ENCODE peak calls at places on chromosomes 16 and 17, in four cellular contexts. D is WTC11, R is ovary, V is fibroblast of lung. E is an unnamed sample.

GRCh38 chr17:75595919-75596310 is 8.3 kb downstream of the MYO15B start:
- DNase-seq in D (no peak), R (no peak), V (no peak), E (no peak)

GRCh38 chr16:88769617-88770458 is 15.2 kb downstream of the PIEZO1 start:
- DNase-seq in D (peak), R (no peak), V (no peak), E (peak)

GRCh38 chr17:72244494-72244893 is 123.7 kb downstream of the SOX9 start:
- DNase-seq in D (no peak), R (no peak), V (peak), E (no peak)

GRCh38 chr17:10744509-10745000 is 14.7 kb upstream of the TMEM220 start:
- DNase-seq in D (no peak), R (no peak), V (no peak), E (no peak)

GRCh38 chr17:63517825-63518534 is 5.2 kb upstream of the KCNH6 start:
- DNase-seq in D (no peak), R (no peak), V (no peak), E (no peak)

GRCh38 chr16:12546918-12547607 is 256.6 kb downstream of the CPPED1 start:
- DNase-seq in D (no peak), R (no peak), V (no peak), E (peak)

GRCh38 chr16:19757762-19758595 is 39.9 kb downstream of the IQCK start:
- DNase-seq in D (no peak), R (no peak), V (peak), E (no peak)

GRCh38 chr17:2436516-2436915 is 35.7 kb upstream of the MNT start:
- DNase-seq in D (no peak), R (no peak), V (no peak), E (no peak)

GRCh38 chr17:74356640-74357465 is 4.8 kb downstream of the BTBD17 start:
- DNase-seq in D (peak), R (no peak), V (no peak), E (no peak)

GRCh38 chr16:50497592-50497991 is 50.6 kb upstream of the NKD1 start:
- DNase-seq in D (no peak), R (no peak), V (peak), E (no peak)

GRCh38 chr17:63486317-63487013 is 9.6 kb downstream of the ACE start:
- DNase-seq in D (no peak), R (no peak), V (no peak), E (no peak)

GRCh38 chr17:77395609-77396008 is 254.8 kb downstream of the SEC14L1 start:
- DNase-seq in D (no peak), R (no peak), V (no peak), E (no peak)

GRCh38 chr16:85988306-85988705 is 89.3 kb downstream of the IRF8 start:
- DNase-seq in D (no peak), R (no peak), V (no peak), E (peak)

GRCh38 chr17:7651097-7651958 is 602 bp downstream of the ATP1B2 start:
- DNase-seq in D (peak), R (peak), V (no peak), E (no peak)

GRCh38 chr16:56689171-56689570 is 6.9 kb downstream of the MT1X start:
- DNase-seq in D (no peak), R (no peak), V (no peak), E (no peak)

GRCh38 chr16:6131526-6132050 is 1034.0 kb upstream of the EEF2KMT start:
- DNase-seq in D (no peak), R (no peak), V (peak), E (no peak)

GRCh38 chr17:59406278-59406677 is 74.8 kb downstream of the YPEL2 start:
- DNase-seq in D (no peak), R (no peak), V (no peak), E (no peak)

GRCh38 chr17:49209061-49209571 is 1.3 kb downstream of the GNGT2 start:
- DNase-seq in D (no peak), R (no peak), V (no peak), E (no peak)

GRCh38 chr16:68097895-68098294 is 12.7 kb downstream of the NFATC3 start:
- DNase-seq in D (no peak), R (no peak), V (no peak), E (no peak)

GRCh38 chr16:20767577-20767976 is 3.8 kb downstream of the ACSM3 start:
- DNase-seq in D (no peak), R (no peak), V (no peak), E (no peak)

GRCh38 chr17:19753049-19753444 is 4.9 kb upstream of the ALDH3A1 start:
- DNase-seq in D (no peak), R (no peak), V (peak), E (no peak)

GRCh38 chr16:54862529-54862928 is 68.1 kb upstream of the IRX5 start:
- DNase-seq in D (no peak), R (no peak), V (no peak), E (no peak)

GRCh38 chr17:14092808-14093207 is 23.5 kb downstream of the COX10 start:
- DNase-seq in D (no peak), R (no peak), V (no peak), E (no peak)

GRCh38 chr16:75432828-75433731 is at the start of gene CFDP1:
- DNase-seq in D (peak), R (peak), V (peak), E (peak)
- TF ChIP-seq CTCF in D (no peak), R (no peak), V (no peak), E (no peak)

GRCh38 chr16:52578007-52578828 is 31.3 kb upstream of the TOX3 start:
- DNase-seq in D (no peak), R (no peak), V (no peak), E (no peak)

GRCh38 chr16:52578829-52579193 is 31.9 kb upstream of the TOX3 start:
- DNase-seq in D (no peak), R (no peak), V (no peak), E (no peak)

GRCh38 chr16:52580488-52580887 is 33.5 kb upstream of the TOX3 start:
- DNase-seq in D (no peak), R (no peak), V (no peak), E (no peak)

GRCh38 chr16:52584354-52584840 is 37.5 kb upstream of the TOX3 start:
- DNase-seq in D (no peak), R (no peak), V (no peak), E (no peak)

GRCh38 chr16:52581530-52581929 is 34.6 kb upstream of the TOX3 start:
- DNase-seq in D (no peak), R (no peak), V (no peak), E (no peak)
- TF ChIP-seq CTCF in D (no peak), R (no peak), V (no peak), E (no peak)

DNA sequence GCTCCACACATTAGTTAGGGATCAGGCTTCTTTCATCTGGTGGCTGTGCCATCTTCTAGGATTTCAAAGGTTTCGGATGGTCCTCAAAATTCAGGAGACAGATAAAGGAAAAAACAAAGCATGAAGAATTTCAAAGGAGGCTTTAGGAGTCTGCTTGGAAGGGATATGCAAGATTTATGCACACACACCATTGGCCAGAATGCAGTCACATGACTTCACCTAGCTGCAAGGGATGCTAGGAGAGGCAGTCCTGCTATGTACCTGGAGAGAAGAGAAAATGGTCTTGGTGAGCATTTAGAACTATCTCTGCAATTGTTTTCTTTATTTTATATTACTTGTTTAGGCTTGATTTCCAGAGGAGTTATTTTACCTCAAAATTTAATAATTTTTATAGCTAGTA is 174.6 kb downstream of the PCTP start:
- DNase-seq in D (no peak), R (no peak), V (no peak), E (no peak)
- TF ChIP-seq CTCF in D (no peak), R (no peak), V (no peak), E (no peak)

GRCh38 chr17:27293898-27294688 is at the start of gene WSB1:
- DNase-seq in D (peak), R (peak), V (peak), E (peak)
- TF ChIP-seq CTCF in D (no peak), R (peak), V (no peak), E (peak)

E was measured in GM13976.